ENCODE peak calls at places on chromosomes 16 and 17, in seven cellular contexts. E is activated CD4-positive, alpha-beta T cell treated with anti-CD3 and anti-CD28 coated beads, Interleukin-2, amount 10 ng/mL, durations not matched to agents 7 days and 5 days; Q is substantia nigra; W is anterior cingulate cortex; F is activated naive CD4-positive, alpha-beta T cell treated with Interleukin-2 at 50 U/mL for 16 hours; I is A549; M is CD8-positive, alpha-beta T cell. N is an unnamed sample.

GRCh38 chr17:42804918-42805367 is 6.3 kb downstream of the CNTD1 start:
- DNase-seq in E (no peak), Q (no peak), W (no peak), F (no peak), I (peak), M (no peak), N (no peak)

GRCh38 chr17:46154151-46154816 is 38.9 kb downstream of the KANSL1 start:
- DNase-seq in E (peak), Q (no peak), W (no peak), F (no peak), I (no peak), M (no peak), N (no peak)

GRCh38 chr16:84514874-84515835 is 10.7 kb upstream of the MEAK7 start:
- DNase-seq in E (peak), Q (no peak), W (no peak), F (peak), I (no peak), M (peak), N (no peak)

GRCh38 chr17:63966646-63967265 is 6.0 kb downstream of the SCN4A start:
- DNase-seq in E (peak), Q (no peak), W (no peak), F (peak), I (no peak), M (no peak), N (no peak)

GRCh38 chr17:20307325-20307910 is 159.9 kb downstream of the LGALS9B start:
- DNase-seq in E (no peak), Q (no peak), W (no peak), F (no peak), I (no peak), M (no peak), N (no peak)

GRCh38 chr16:57126412-57126811 is 34.0 kb downstream of the CPNE2 start:
- DNase-seq in E (no peak), Q (no peak), W (no peak), F (no peak), I (no peak), M (no peak), N (no peak)

GRCh38 chr16:64724339-64724738 is 397.5 kb downstream of the CDH11 start:
- DNase-seq in E (no peak), Q (no peak), W (no peak), F (no peak), I (no peak), M (no peak), N (no peak)

GRCh38 chr17:74757502-74757901 is 9.1 kb downstream of the NHERF1 start:
- DNase-seq in E (no peak), Q (no peak), W (no peak), F (no peak), I (no peak), M (no peak), N (no peak)

GRCh38 chr16:86761117-86761971 is 183.0 kb downstream of the FOXL1 start:
- DNase-seq in E (peak), Q (no peak), W (no peak), F (peak), I (peak), M (no peak), N (peak)